ENCODE peak calls at places on chromosomes 2 and 18, in ten cellular contexts. K is CD4-positive, CD25-positive, alpha-beta regulatory T cell; W is body of pancreas; Q is ascending aorta; V is Panc1; U is endothelial cell of umbilical vein; J is gastrocnemius medialis; S is heart right ventricle; C is left ventricle myocardium inferior; Y is CD8-positive, alpha-beta T cell. P is an unnamed sample. For H3K4me1, the result is how much of the 10 kb centered on the place peaks cover.

GRCh38 chr2:23118313-23118712 is 266.7 kb upstream of the KLHL29 start:
- DNase-seq in J (no peak), S (no peak), K (no peak), Q (no peak), U (no peak), C (no peak), V (no peak), W (no peak), Y (no peak), P (no peak)

GRCh38 chr2:151805961-151806360 is 22.3 kb downstream of the ARL5A start:
- DNase-seq in V (no peak), K (no peak), Q (no peak), U (no peak), C (no peak), Y (no peak), S (no peak), W (no peak), J (no peak), P (no peak)

GRCh38 chr2:101400048-101400447 is 12.7 kb upstream of the CREG2 start:
- DNase-seq in J (no peak), U (no peak), K (no peak), S (no peak), W (no peak), C (no peak), Y (no peak), Q (no peak), V (no peak), P (no peak)

GRCh38 chr2:83196225-83196624 is 1262.9 kb downstream of the SUCLG1 start:
- DNase-seq in W (no peak), S (no peak), Y (no peak), Q (no peak), C (no peak), K (no peak), U (peak), V (peak), J (no peak), P (no peak)

GRCh38 chr2:38377501-38378258 is 607 bp upstream of the ATL2 start:
- DNase-seq in V (peak), S (no peak), Y (no peak), K (no peak), U (no peak), Q (no peak), J (no peak), C (no peak), W (peak), P (no peak)

GRCh38 chr18:58892536-58892935 is 27.9 kb downstream of the ZNF532 start:
- DNase-seq in S (no peak), J (no peak), V (no peak), K (no peak), W (no peak), C (no peak), Y (no peak), U (no peak), Q (no peak), P (no peak)

GRCh38 chr2:102251042-102251848 is 60.1 kb upstream of the IL1RL1 start:
- DNase-seq in S (peak), Q (no peak), J (no peak), W (peak), U (peak), K (peak), V (no peak), Y (peak), C (peak), P (peak)

GRCh38 chr18:64219511-64219910 is 70.6 kb upstream of the LINC00305 start:
- DNase-seq in Y (no peak), W (no peak), Q (no peak), C (no peak), J (no peak), K (no peak), S (no peak), V (no peak), U (no peak), P (no peak)

GRCh38 chr2:231928901-231929725 is 2.9 kb upstream of the NPPC start:
- DNase-seq in V (no peak), J (no peak), Q (no peak), C (no peak), U (no peak), W (no peak), K (no peak), Y (no peak), S (no peak), P (no peak)

GRCh38 chr2:174024524-174025270 is 59.5 kb upstream of the SP3 start:
- DNase-seq in K (no peak), Q (no peak), J (peak), C (peak), W (peak), V (no peak), Y (no peak), U (no peak), S (peak), P (no peak)

GRCh38 chr2:27890146-27891062 is at the start of the genes BABAM2 and RBKS:
- DNase-seq in W (peak), C (peak), K (peak), J (peak), U (peak), S (peak), Y (peak), V (peak), Q (peak), P (peak)

GRCh38 chr2:95062716-95063400 is 37.4 kb downstream of the MAL start:
- DNase-seq in U (no peak), K (no peak), C (no peak), Q (no peak), J (no peak), S (no peak), Y (no peak), V (no peak), W (no peak), P (no peak)

GRCh38 chr2:47708801-47709499 is 74.0 kb upstream of the MSH6 start:
- DNase-seq in W (no peak), J (no peak), S (no peak), Y (no peak), U (no peak), C (no peak), K (no peak), V (no peak), Q (no peak), P (no peak)

GRCh38 chr18:62710417-62710816 is 4.9 kb upstream of the PHLPP1 start:
- DNase-seq in U (no peak), K (no peak), W (no peak), S (no peak), J (no peak), V (no peak), C (no peak), Y (no peak), Q (no peak), P (no peak)

GRCh38 chr18:77133051-77133919 is 702 bp upstream of the MBP start:
- DNase-seq in K (no peak), Q (no peak), S (peak), U (no peak), Y (no peak), W (peak), C (no peak), V (no peak), J (peak), P (no peak)

GRCh38 chr2:215609089-215610032 is 173.5 kb upstream of the FN1 start:
- DNase-seq in W (no peak), V (no peak), C (no peak), Y (no peak), S (no peak), J (no peak), Q (no peak), U (no peak), K (no peak), P (no peak)

GRCh38 chr2:236919209-236919608 is 166.5 kb upstream of the COPS8 start:
- DNase-seq in Q (no peak), V (no peak), Y (no peak), C (no peak), S (no peak), W (no peak), U (peak), K (no peak), J (no peak), P (no peak)

GRCh38 chr2:3450385-3451031 is 68.8 kb downstream of the ADI1 start:
- DNase-seq in J (no peak), Q (no peak), U (no peak), W (peak), C (peak), S (peak), K (no peak), V (no peak), Y (no peak), P (no peak)

GRCh38 chr2:23757686-23758433 is 169.1 kb downstream of the ATAD2B start:
- DNase-seq in Q (no peak), V (peak), Y (no peak), W (no peak), J (no peak), S (no peak), K (no peak), U (peak), C (no peak), P (no peak)

GRCh38 chr18:49566217-49566616 is 4.4 kb downstream of the LIPG start:
- DNase-seq in V (no peak), K (no peak), U (no peak), J (no peak), S (no peak), Y (no peak), C (no peak), W (no peak), Q (no peak), P (no peak)

GRCh38 chr18:63107171-63107850 is 212.3 kb downstream of the BCL2 start:
- DNase-seq in K (no peak), U (no peak), C (no peak), V (no peak), Y (no peak), Q (no peak), J (no peak), S (no peak), W (no peak), P (no peak)

GRCh38 chr2:64767670-64768425 is 114.1 kb upstream of the SERTAD2 start:
- DNase-seq in K (peak), S (peak), Y (peak), Q (peak), C (peak), W (peak), V (peak), J (peak), U (peak), P (peak)
- H3K4me1 ChIP-seq in K (under half), S (under half), Y (under half), Q (under half), C (half or more), W (under half), V (under half), J (under half), U (under half), P (under half)

GRCh38 chr2:42827647-42828486 is 35.5 kb upstream of the HAAO start:
- DNase-seq in U (peak), V (no peak), Q (no peak), J (peak), Y (peak), S (peak), W (peak), C (peak), K (peak), P (peak)
- H3K4me3 ChIP-seq in U (no peak), V (peak), Q (peak), J (peak), Y (peak), S (peak), W (no peak), C (peak), K (no peak), P (peak)

DNA sequence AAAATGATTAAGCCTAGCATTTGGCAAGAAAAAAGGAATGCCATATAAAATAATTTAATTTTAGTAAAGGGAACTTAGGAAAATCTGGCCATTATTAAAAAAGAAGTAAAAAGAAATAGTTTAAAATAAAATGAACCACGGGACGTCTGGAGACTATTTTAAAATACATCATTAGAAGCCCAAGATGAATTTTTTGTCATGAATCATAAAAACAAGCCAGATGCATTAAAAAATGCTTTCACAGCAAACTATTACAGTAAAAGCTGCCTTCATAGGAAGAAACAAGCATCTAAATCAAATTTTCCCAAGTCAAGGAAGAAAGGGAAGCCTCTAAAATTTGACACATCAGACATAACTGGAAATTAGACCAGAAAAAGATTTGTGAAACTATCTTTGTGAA is 33.0 kb downstream of the COL5A2 start:
- DNase-seq in J (no peak), Y (no peak), K (no peak), U (no peak), W (no peak), V (no peak), Q (no peak), C (no peak), S (no peak), P (no peak)
- H3K27ac ChIP-seq in J (no peak), Y (no peak), K (no peak), U (no peak), W (no peak), V (peak), Q (peak), C (no peak), S (no peak), P (no peak)

GRCh38 chr2:233081232-233081730 is 21.1 kb downstream of the INPP5D start:
- DNase-seq in Y (no peak), S (no peak), Q (no peak), J (no peak), C (no peak), U (no peak), V (no peak), W (no peak), K (peak), P (peak)
- H3K4me1 ChIP-seq in Y (half or more), S (under half), Q (under half), J (under half), C (under half), U (under half), V (under half), W (under half), K (half or more), P (half or more)

GRCh38 chr2:105324732-105325131 is 4.8 kb downstream of the TGFBRAP1 start:
- DNase-seq in V (no peak), K (no peak), U (peak), W (no peak), C (no peak), Y (no peak), S (no peak), Q (no peak), J (no peak), P (no peak)
- H3K4me3 ChIP-seq in V (no peak), K (no peak), U (no peak), W (no peak), C (no peak), Y (no peak), S (no peak), Q (no peak), J (no peak), P (no peak)